ENCODE peak calls at places on chromosomes 4 and X, in four cellular contexts. Z is left lobe of liver, A is posterior cingulate gyrus, U is upper lobe of right lung. O is an unnamed sample.

GRCh38 chrX:53320543-53321215 is 39.3 kb upstream of the IQSEC2 start:
- DNase-seq in Z (no peak), A (no peak), U (peak; percentile 64), O (no peak)

GRCh38 chrX:10235851-10236250 is 79.1 kb downstream of the CLCN4 start:
- DNase-seq in Z (no peak), A (no peak), U (no peak), O (no peak)

GRCh38 chrX:147838465-147839131 is 73.1 kb upstream of the FMR1 start:
- DNase-seq in Z (no peak), A (no peak), U (no peak), O (no peak)

GRCh38 chr4:182492456-182492855 is 249.3 kb downstream of the TENM3 start:
- DNase-seq in Z (no peak), A (no peak), U (no peak), O (no peak)

GRCh38 chr4:98950925-98951324 is 22.0 kb upstream of the EIF4E start:
- DNase-seq in Z (no peak), A (no peak), U (no peak), O (no peak)

GRCh38 chr4:119728692-119729593 is 100.3 kb upstream of the PDE5A start:
- DNase-seq in Z (no peak), A (no peak), U (no peak), O (no peak)

GRCh38 chr4:139900964-139901376 is 235.4 kb downstream of the MGST2 start:
- DNase-seq in Z (no peak), A (no peak), U (no peak), O (no peak)

GRCh38 chr4:1361391-1361790 is 14.4 kb downstream of the UVSSA start:
- DNase-seq in Z (no peak), A (no peak), U (no peak), O (no peak)

GRCh38 chr4:90030953-90031352 is 96.2 kb upstream of the CCSER1 start:
- DNase-seq in Z (no peak), A (no peak), U (no peak), O (no peak)

O was measured in mesenteric fat pad.